ENCODE peak calls at places on chromosome 19, in five cellular contexts. Y, D, L, R and T are unnamed samples.
A peak's percentile ranks its signal among the peaks of the same experiment; 100 is the strongest.

GRCh38 chr19:927044-927706 is 1.3 kb downstream of the ARID3A start:
- DNase-seq in R (peak; percentile 94), Y (peak; percentile 78), D (peak; percentile 86), L (peak; percentile 64), T (no peak)

GRCh38 chr19:5172859-5173577 is 167.6 kb downstream of the PTPRS start:
- DNase-seq in D (no peak), L (no peak), Y (no peak), R (no peak), T (peak; percentile 32)

GRCh38 chr19:34662919-34663318 is 14.0 kb downstream of the SCGB2B2 start:
- DNase-seq in Y (no peak), L (no peak), R (no peak), D (no peak), T (no peak)

GRCh38 chr19:33029746-33030303 is 34.9 kb downstream of the RHPN2 start:
- DNase-seq in Y (no peak), D (no peak), R (no peak), L (no peak), T (no peak)

GRCh38 chr19:44839272-44839671 is 6.8 kb upstream of the NECTIN2 start:
- DNase-seq in D (no peak), R (no peak), L (no peak), Y (no peak), T (no peak)

GRCh38 chr19:44649578-44650145 is 6.0 kb downstream of the PVR start:
- DNase-seq in L (no peak), D (no peak), Y (no peak), R (peak; percentile 37), T (no peak)

GRCh38 chr19:47723573-47723923 is 10.3 kb downstream of the EHD2 start:
- DNase-seq in Y (peak; percentile 80), L (peak; percentile 65), D (peak; percentile 82), R (no peak), T (no peak)

GRCh38 chr19:34985249-34986022 is 14.7 kb upstream of the GRAMD1A start:
- DNase-seq in D (peak; percentile 60), Y (peak; percentile 54), R (no peak), L (peak; percentile 65), T (no peak)

GRCh38 chr19:43380008-43380407 is 26.5 kb downstream of the CD177 start:
- DNase-seq in D (no peak), L (no peak), R (no peak), Y (no peak), T (no peak)

GRCh38 chr19:20565321-20566018 is at the start of gene ZNF737:
- DNase-seq in Y (peak; percentile 96), L (peak; percentile 97), R (peak; percentile 93), D (peak; percentile 97), T (peak; percentile 88)

GRCh38 chr19:49497047-49497789 is 984 bp downstream of the RPS11 start:
- DNase-seq in Y (peak; percentile 75), D (peak; percentile 72), L (peak; percentile 64), R (peak; percentile 94), T (no peak)

GRCh38 chr19:46660601-46661019 is 372 bp downstream of the DACT3 start:
- DNase-seq in Y (no peak), D (no peak), L (peak; percentile 46), R (no peak), T (no peak)

GRCh38 chr19:44891016-44891882 is at the start of gene TOMM40:
- DNase-seq in D (peak; percentile 100), L (peak; percentile 100), Y (no peak), R (peak; percentile 98), T (peak; percentile 99)

GRCh38 chr19:19406878-19407639 is 1.6 kb downstream of the GATAD2A start:
- DNase-seq in Y (peak; percentile 55), L (no peak), R (peak; percentile 85), D (peak; percentile 65), T (no peak)

GRCh38 chr19:10193666-10194499 is 870 bp downstream of the DNMT1 start:
- DNase-seq in Y (no peak), R (peak; percentile 89), D (no peak), L (no peak), T (no peak)

GRCh38 chr19:10421981-10422461 is 1.7 kb downstream of the PDE4A start:
- DNase-seq in R (no peak), L (no peak), Y (no peak), D (no peak), T (no peak)

GRCh38 chr19:44644391-44645016 is 794 bp downstream of the PVR start:
- DNase-seq in L (no peak), Y (peak; percentile 36), R (peak; percentile 27), D (no peak), T (no peak)

GRCh38 chr19:18879579-18880373 is 16.2 kb downstream of the CERS1 start:
- DNase-seq in R (peak; percentile 69), D (no peak), Y (no peak), L (no peak), T (no peak)

GRCh38 chr19:48543121-48543710 is 8.8 kb upstream of the SULT2B1 start:
- DNase-seq in R (no peak), D (peak; percentile 67), L (no peak), Y (peak; percentile 51), T (no peak)

GRCh38 chr19:41265376-41266153 is 1.4 kb downstream of the HNRNPUL1 start:
- DNase-seq in Y (peak; percentile 35), R (no peak), D (no peak), L (no peak), T (no peak)

GRCh38 chr19:1357695-1358094 is 26.0 kb upstream of the NDUFS7 start:
- DNase-seq in Y (no peak), L (no peak), D (no peak), R (no peak), T (no peak)

GRCh38 chr19:33405491-33406461 is 32.3 kb downstream of the CEBPG start:
- DNase-seq in Y (no peak), L (peak; percentile 17), D (peak; percentile 59), R (peak; percentile 63), T (no peak)

GRCh38 chr19:48553676-48554384 is 1.9 kb downstream of the SULT2B1 start:
- DNase-seq in R (no peak), L (no peak), Y (peak; percentile 58), D (peak; percentile 61), T (no peak)

GRCh38 chr19:49645592-49645991 is 3.6 kb downstream of the SCAF1 start:
- DNase-seq in D (no peak), Y (no peak), R (no peak), L (no peak), T (no peak)

GRCh38 chr19:33550741-33551140 is 29.1 kb upstream of the PEPD start:
- DNase-seq in Y (no peak), D (no peak), L (no peak), R (peak; percentile 24), T (no peak)

GRCh38 chr19:31707206-31707605 is 358.0 kb upstream of the TSHZ3 start:
- DNase-seq in D (no peak), Y (no peak), R (no peak), L (no peak), T (no peak)

GRCh38 chr19:33310606-33311325 is 8.4 kb upstream of the CEBPA start:
- DNase-seq in R (no peak), Y (peak; percentile 80), L (no peak), D (peak; percentile 62), T (no peak)

GRCh38 chr19:15629003-15629880 is 11.5 kb upstream of the CYP4F3 start:
- DNase-seq in L (peak; percentile 80), D (peak; percentile 85), R (peak; percentile 97), Y (peak; percentile 83), T (peak; percentile 38)

GRCh38 chr19:6564393-6564792 is 26.6 kb downstream of the CD70 start:
- DNase-seq in R (no peak), L (no peak), D (no peak), Y (no peak), T (no peak)

GRCh38 chr19:34310494-34310981 is 54.5 kb upstream of the GPI start:
- DNase-seq in D (no peak), R (no peak), Y (no peak), L (no peak), T (no peak)

GRCh38 chr19:5080030-5080644 is 111.2 kb downstream of the KDM4B start:
- DNase-seq in R (no peak), D (peak; percentile 51), L (no peak), Y (no peak), T (no peak)

GRCh38 chr19:33784432-33784831 is 12.2 kb upstream of the KCTD15 start:
- DNase-seq in Y (no peak), D (no peak), R (no peak), L (no peak), T (no peak)

GRCh38 chr19:33443638-33444195 is 70.2 kb downstream of the CEBPG start:
- DNase-seq in Y (no peak), D (peak; percentile 23), L (peak; percentile 5), R (peak; percentile 25), T (no peak)

GRCh38 chr19:4694211-4694987 is 24.3 kb upstream of the MYDGF start:
- DNase-seq in Y (no peak), D (peak; percentile 97), R (no peak), L (peak; percentile 62), T (no peak)

DNA sequence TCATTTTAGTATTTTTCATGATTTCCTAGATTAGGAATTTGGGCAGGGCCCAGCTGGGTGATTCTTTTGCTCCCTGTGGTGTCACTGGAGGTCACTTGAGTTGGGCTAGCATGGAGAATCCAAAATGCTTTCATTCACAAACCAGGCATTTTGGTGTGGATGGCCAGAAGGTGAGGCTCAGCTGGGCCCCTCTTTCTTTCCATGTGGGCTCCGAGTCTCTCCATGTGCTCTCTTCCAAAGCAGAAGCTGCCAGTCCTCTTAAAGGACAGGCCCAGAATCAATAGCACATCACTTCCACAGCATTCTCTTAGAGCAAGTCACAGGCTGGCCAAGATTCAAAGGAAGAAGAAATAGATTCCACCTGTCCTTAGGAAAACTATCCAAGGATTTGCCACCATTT is 21.8 kb upstream of the IGLON5 start:
- DNase-seq in Y (no peak), L (no peak), R (no peak), D (no peak), T (no peak)
- TF ChIP-seq CTCF in Y (no peak), L (no peak), R (no peak), D (no peak), T (no peak)

GRCh38 chr19:56108447-56109195 is 12.5 kb downstream of the ZNF787 start:
- DNase-seq in D (peak; percentile 64), Y (no peak), L (peak; percentile 60), R (no peak), T (no peak)
- H3K27ac ChIP-seq in D (no peak overlapping the region), Y (no peak overlapping the region), L (peak overlapping the region; percentile 43), R (peak overlapping the region; percentile 77), T (no peak overlapping the region)

GRCh38 chr19:7932276-7932929 is 6.5 kb upstream of the CTXN1 start:
- DNase-seq in R (no peak), Y (no peak), D (no peak), L (no peak), T (no peak)

GRCh38 chr19:7932930-7933300 is 7.0 kb upstream of the CTXN1 start:
- DNase-seq in L (no peak), D (no peak), R (no peak), Y (no peak), T (no peak)

GRCh38 chr19:7933828-7934725 is 8.1 kb upstream of the CTXN1 start:
- DNase-seq in R (no peak), L (no peak), Y (no peak), D (peak; percentile 56), T (no peak)

GRCh38 chr19:7933411-7933810 is 7.5 kb upstream of the CTXN1 start:
- DNase-seq in D (no peak), R (no peak), Y (no peak), L (no peak), T (no peak)

GRCh38 chr19:7934766-7935165 is 8.7 kb downstream of the TIMM44 start:
- DNase-seq in D (no peak), L (no peak), Y (no peak), R (no peak), T (no peak)
- H3K36me3 ChIP-seq in D (peaks cover 9% of the 10 kb centered on the region), L (peaks cover 92% of the 10 kb centered on the region), Y (peaks cover 28% of the 10 kb centered on the region), R (peaks cover 100% of the 10 kb centered on the region), T (peaks cover 72% of the 10 kb centered on the region)

GRCh38 chr19:2550431-2551171 is 74.7 kb downstream of the GADD45B start:
- DNase-seq in Y (no peak), D (peak; percentile 90), R (peak; percentile 67), L (peak; percentile 62), T (no peak)
- TF ChIP-seq CTCF in Y (no peak), D (no peak), R (no peak), L (no peak), T (no peak)